ENCODE peak calls at places on chromosomes 5 and 9, in nine cellular contexts. I is upper lobe of right lung, M is NCI-H460, D is RCC 7860, Y is T-cell, S is ovary, G is NCI-H1694 treated with DMSO at 0.1 percent for 48 hours, A is left ventricle myocardium inferior, C is GM12865. O is an unnamed sample.
A peak's percentile ranks its signal among the peaks of the same experiment; 100 is the strongest.

GRCh38 chr9:15220658-15221310 is 86.2 kb downstream of the TTC39B start:
- DNase-seq in I (no peak), M (no peak), D (no peak), Y (no peak), S (no peak), G (no peak), A (no peak), C (no peak), O (no peak)

GRCh38 chr5:32498484-32498883 is 53.9 kb upstream of the ZFR start:
- DNase-seq in I (no peak), M (no peak), D (no peak), Y (no peak), S (no peak), G (no peak), A (no peak), C (no peak), O (no peak)

GRCh38 chr5:123559434-123559775 is 47.4 kb downstream of the CSNK1G3 start:
- DNase-seq in I (no peak), M (no peak), D (no peak), Y (no peak), S (no peak), G (no peak), A (no peak), C (no peak), O (no peak)

GRCh38 chr5:109916481-109917153 is 226.9 kb downstream of the MAN2A1 start:
- DNase-seq in I (no peak), M (no peak), D (no peak), Y (no peak), S (no peak), G (no peak), A (no peak), C (no peak), O (no peak)

GRCh38 chr5:96997265-96997859 is 61.5 kb downstream of the LNPEP start:
- DNase-seq in I (no peak), M (peak; percentile 40), D (peak; percentile 8), Y (no peak), S (no peak), G (peak; percentile 55), A (no peak), C (peak; percentile 63), O (peak; percentile 77)

GRCh38 chr9:131598121-131598520 is 52.8 kb downstream of the PRRT1B start:
- DNase-seq in I (peak; percentile 86), M (no peak), D (no peak), Y (peak; percentile 33), S (no peak), G (no peak), A (peak; percentile 55), C (no peak), O (peak; percentile 82)

GRCh38 chr5:1445313-1445894 is at the start of gene SLC6A3:
- DNase-seq in I (peak; percentile 65), M (no peak), D (no peak), Y (peak; percentile 38), S (peak; percentile 75), G (peak; percentile 64), A (peak; percentile 29), C (no peak), O (no peak)

GRCh38 chr5:103450333-103451061 is 112.1 kb downstream of the NUDT12 start:
- DNase-seq in I (no peak), M (no peak), D (peak; percentile 73), Y (no peak), S (no peak), G (no peak), A (no peak), C (no peak), O (no peak)

GRCh38 chr5:32445831-32446614 is 1.5 kb upstream of the ZFR start:
- DNase-seq in I (no peak), M (no peak), D (no peak), Y (no peak), S (no peak), G (no peak), A (no peak), C (no peak), O (no peak)

GRCh38 chr9:108254236-108254635 is 601.5 kb downstream of the ACTL7B start:
- DNase-seq in I (no peak), M (no peak), D (no peak), Y (no peak), S (no peak), G (no peak), A (no peak), C (no peak), O (no peak)

GRCh38 chr5:163467682-163468081 is 7.2 kb downstream of the HMMR start:
- DNase-seq in I (no peak), M (no peak), D (no peak), Y (no peak), S (no peak), G (no peak), A (no peak), C (no peak), O (no peak)

GRCh38 chr9:68740561-68740960 is 35.5 kb downstream of the PIP5K1B start:
- DNase-seq in I (no peak), M (peak; percentile 43), D (no peak), Y (no peak), S (no peak), G (no peak), A (no peak), C (no peak), O (no peak)

GRCh38 chr9:94108584-94108983 is 24.3 kb downstream of the PTPDC1 start:
- DNase-seq in I (no peak), M (no peak), D (no peak), Y (no peak), S (no peak), G (no peak), A (peak; percentile 40), C (no peak), O (peak; percentile 50)

GRCh38 chr9:89097219-89097618 is 81.4 kb downstream of the SHC3 start:
- DNase-seq in I (no peak), M (no peak), D (no peak), Y (no peak), S (no peak), G (no peak), A (no peak), C (no peak), O (no peak)

GRCh38 chr9:117616436-117616835 is 87.8 kb upstream of the TLR4 start:
- DNase-seq in I (no peak), M (no peak), D (no peak), Y (no peak), S (no peak), G (peak; percentile 34), A (no peak), C (no peak), O (peak; percentile 20)

GRCh38 chr5:111223790-111224560 is at the start of gene CAMK4:
- DNase-seq in I (peak; percentile 78), M (peak; percentile 17), D (peak; percentile 66), Y (peak; percentile 88), S (peak; percentile 75), G (peak; percentile 72), A (peak; percentile 62), C (peak; percentile 92), O (peak; percentile 82)

GRCh38 chr5:133456933-133457402 is 155.4 kb downstream of the FSTL4 start:
- DNase-seq in I (no peak), M (no peak), D (no peak), Y (no peak), S (no peak), G (no peak), A (no peak), C (no peak), O (no peak)

GRCh38 chr9:85200726-85201402 is 531.3 kb downstream of the NTRK2 start:
- DNase-seq in I (no peak), M (no peak), D (no peak), Y (no peak), S (no peak), G (no peak), A (no peak), C (no peak), O (no peak)

GRCh38 chr9:137878146-137878941 is 762 bp downstream of the CACNA1B start:
- DNase-seq in I (no peak), M (no peak), D (no peak), Y (no peak), S (peak; percentile 60), G (no peak), A (no peak), C (no peak), O (peak; percentile 41)

GRCh38 chr9:14084867-14085266 is 229.1 kb downstream of the NFIB start:
- DNase-seq in I (no peak), M (no peak), D (no peak), Y (no peak), S (no peak), G (no peak), A (no peak), C (no peak), O (no peak)

GRCh38 chr5:114055318-114055788 is 306.5 kb upstream of the KCNN2 start:
- DNase-seq in I (peak; percentile 66), M (no peak), D (no peak), Y (no peak), S (peak; percentile 69), G (peak; percentile 66), A (peak; percentile 58), C (no peak), O (peak; percentile 60)